ENCODE peak calls at places on chromosomes 1 and 21, in six cellular contexts. One of them, this sample, is unnamed.
A peak's percentile ranks its signal among the peaks of the same experiment; 100 is the strongest.

GRCh38 chr1:222288056-222288455 is 259.8 kb downstream of the HHIPL2 start:
- DNase-seq in HCT116: peak; percentile 21
- DNase-seq in fibroblast of lung: no peak
- DNase-seq in GM23338: no peak
- DNase-seq in SK-N-SH: no peak
- DNase-seq in PC-3: peak; percentile 94
- DNase-seq in this sample: peak; percentile 87

GRCh38 chr1:245752551-245752950 is 597.8 kb downstream of the KIF26B start:
- DNase-seq in HCT116: no peak
- DNase-seq in fibroblast of lung: no peak
- DNase-seq in GM23338: no peak
- DNase-seq in SK-N-SH: no peak
- DNase-seq in PC-3: no peak
- DNase-seq in this sample: no peak

GRCh38 chr1:112998592-112999235 is 42.7 kb upstream of the SLC16A1 start:
- DNase-seq in HCT116: no peak
- DNase-seq in fibroblast of lung: peak; percentile 82
- DNase-seq in GM23338: no peak
- DNase-seq in SK-N-SH: peak; percentile 21
- DNase-seq in PC-3: no peak
- DNase-seq in this sample: peak; percentile 4

GRCh38 chr1:198330982-198331620 is 174.3 kb downstream of the NEK7 start:
- DNase-seq in HCT116: no peak
- DNase-seq in fibroblast of lung: peak; percentile 41
- DNase-seq in GM23338: peak; percentile 13
- DNase-seq in SK-N-SH: no peak
- DNase-seq in PC-3: no peak
- DNase-seq in this sample: no peak

GRCh38 chr1:30933874-30934252 is 25.3 kb upstream of the SDC3 start:
- DNase-seq in HCT116: no peak
- DNase-seq in fibroblast of lung: peak; percentile 76
- DNase-seq in GM23338: peak; percentile 25
- DNase-seq in SK-N-SH: no peak
- DNase-seq in PC-3: peak; percentile 64
- DNase-seq in this sample: no peak

GRCh38 chr1:24896596-24897262 is 33.3 kb downstream of the RUNX3 start:
- DNase-seq in HCT116: no peak
- DNase-seq in fibroblast of lung: no peak
- DNase-seq in GM23338: no peak
- DNase-seq in SK-N-SH: no peak
- DNase-seq in PC-3: no peak
- DNase-seq in this sample: no peak

GRCh38 chr21:14862794-14863720 is 201.7 kb downstream of the NRIP1 start:
- DNase-seq in HCT116: no peak
- DNase-seq in fibroblast of lung: no peak
- DNase-seq in GM23338: peak; percentile 58
- DNase-seq in SK-N-SH: no peak
- DNase-seq in PC-3: peak; percentile 49
- DNase-seq in this sample: no peak

GRCh38 chr21:34908424-34909055 is 140.6 kb downstream of the RUNX1 start:
- DNase-seq in HCT116: no peak
- DNase-seq in fibroblast of lung: no peak
- DNase-seq in GM23338: no peak
- DNase-seq in SK-N-SH: no peak
- DNase-seq in PC-3: peak; percentile 72
- DNase-seq in this sample: peak; percentile 82

GRCh38 chr1:150555971-150556865 is 7.0 kb downstream of the ADAMTSL4 start:
- DNase-seq in HCT116: no peak
- DNase-seq in fibroblast of lung: no peak
- DNase-seq in GM23338: no peak
- DNase-seq in SK-N-SH: no peak
- DNase-seq in PC-3: no peak
- DNase-seq in this sample: no peak

GRCh38 chr1:13699936-13700520 is at the start of gene PRDM2:
- DNase-seq in HCT116: no peak
- DNase-seq in fibroblast of lung: peak; percentile 44
- DNase-seq in GM23338: peak; percentile 55
- DNase-seq in SK-N-SH: peak; percentile 88
- DNase-seq in PC-3: peak; percentile 31
- DNase-seq in this sample: no peak

GRCh38 chr1:30702823-30703222 is 20.6 kb downstream of the MATN1 start:
- DNase-seq in HCT116: no peak
- DNase-seq in fibroblast of lung: no peak
- DNase-seq in GM23338: no peak
- DNase-seq in SK-N-SH: no peak
- DNase-seq in PC-3: no peak
- DNase-seq in this sample: no peak

GRCh38 chr1:102853701-102854187 is 254.6 kb downstream of the COL11A1 start:
- DNase-seq in HCT116: no peak
- DNase-seq in fibroblast of lung: no peak
- DNase-seq in GM23338: no peak
- DNase-seq in SK-N-SH: no peak
- DNase-seq in PC-3: no peak
- DNase-seq in this sample: no peak

GRCh38 chr1:178781549-178781948 is 56.5 kb downstream of the RALGPS2 start:
- DNase-seq in HCT116: no peak
- DNase-seq in fibroblast of lung: no peak
- DNase-seq in GM23338: no peak
- DNase-seq in SK-N-SH: no peak
- DNase-seq in PC-3: no peak
- DNase-seq in this sample: no peak

GRCh38 chr21:36647279-36648093 is 51.4 kb upstream of the SIM2 start:
- DNase-seq in HCT116: no peak
- DNase-seq in fibroblast of lung: peak; percentile 76
- DNase-seq in GM23338: peak; percentile 73
- DNase-seq in SK-N-SH: no peak
- DNase-seq in PC-3: peak; percentile 89
- DNase-seq in this sample: peak; percentile 50

GRCh38 chr1:247291835-247292561 is 36.1 kb downstream of the VN1R5 start:
- DNase-seq in HCT116: no peak
- DNase-seq in fibroblast of lung: no peak
- DNase-seq in GM23338: no peak
- DNase-seq in SK-N-SH: no peak
- DNase-seq in PC-3: no peak
- DNase-seq in this sample: no peak

GRCh38 chr21:35737899-35738341 is 322.4 kb downstream of the SETD4 start:
- DNase-seq in HCT116: no peak
- DNase-seq in fibroblast of lung: peak; percentile 69
- DNase-seq in GM23338: no peak
- DNase-seq in SK-N-SH: no peak
- DNase-seq in PC-3: no peak
- DNase-seq in this sample: no peak

GRCh38 chr1:204143276-204144041 is 8.4 kb downstream of the ETNK2 start:
- DNase-seq in HCT116: no peak
- DNase-seq in fibroblast of lung: no peak
- DNase-seq in GM23338: no peak
- DNase-seq in SK-N-SH: no peak
- DNase-seq in PC-3: no peak
- DNase-seq in this sample: no peak

GRCh38 chr21:43688906-43689305 is 29.5 kb downstream of the RRP1B start:
- DNase-seq in HCT116: no peak
- DNase-seq in fibroblast of lung: no peak
- DNase-seq in GM23338: no peak
- DNase-seq in SK-N-SH: no peak
- DNase-seq in PC-3: no peak
- DNase-seq in this sample: no peak

GRCh38 chr1:147246044-147246690 is 3.7 kb downstream of the CHD1L start:
- DNase-seq in HCT116: no peak
- DNase-seq in fibroblast of lung: no peak
- DNase-seq in GM23338: no peak
- DNase-seq in SK-N-SH: no peak
- DNase-seq in PC-3: no peak
- DNase-seq in this sample: no peak

GRCh38 chr1:235145639-235146038 is 15.4 kb downstream of the RBM34 start:
- DNase-seq in HCT116: no peak
- DNase-seq in fibroblast of lung: no peak
- DNase-seq in GM23338: no peak
- DNase-seq in SK-N-SH: no peak
- DNase-seq in PC-3: no peak
- DNase-seq in this sample: no peak

GRCh38 chr1:235147269-235147668 is 13.8 kb downstream of the RBM34 start:
- DNase-seq in HCT116: no peak
- DNase-seq in fibroblast of lung: no peak
- DNase-seq in GM23338: no peak
- DNase-seq in SK-N-SH: no peak
- DNase-seq in PC-3: no peak
- DNase-seq in this sample: no peak

GRCh38 chr1:235139315-235139714 is 10.7 kb upstream of the TOMM20 start:
- DNase-seq in HCT116: no peak
- DNase-seq in fibroblast of lung: no peak
- DNase-seq in GM23338: no peak
- DNase-seq in SK-N-SH: no peak
- DNase-seq in PC-3: no peak
- DNase-seq in this sample: no peak

GRCh38 chr1:235138821-235139220 is 10.2 kb upstream of the TOMM20 start:
- DNase-seq in HCT116: no peak
- DNase-seq in fibroblast of lung: no peak
- DNase-seq in GM23338: no peak
- DNase-seq in SK-N-SH: no peak
- DNase-seq in PC-3: no peak
- DNase-seq in this sample: no peak

DNA sequence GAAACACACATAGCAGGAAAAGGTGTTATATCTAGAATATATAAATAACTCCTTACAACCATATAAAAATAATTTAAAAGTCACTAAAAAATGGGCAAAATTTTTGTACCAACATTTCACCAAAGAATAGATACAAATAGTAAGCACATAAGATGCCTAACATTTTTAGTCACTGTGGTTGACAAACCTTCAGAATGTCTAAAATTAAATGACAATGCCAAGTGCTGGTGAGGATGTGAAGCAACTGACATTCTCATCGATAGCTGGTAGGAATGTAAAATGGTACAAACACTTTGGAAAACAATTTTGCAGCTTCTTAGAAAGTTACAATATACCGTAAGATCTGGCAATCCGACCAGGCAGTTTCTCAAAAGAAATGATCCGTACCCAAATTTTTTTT is 14.4 kb upstream of the TOMM20 start:
- DNase-seq in HCT116: no peak
- DNase-seq in fibroblast of lung: no peak
- DNase-seq in GM23338: no peak
- DNase-seq in SK-N-SH: no peak
- DNase-seq in PC-3: no peak
- DNase-seq in this sample: no peak
- H3K79me2 ChIP-seq in HCT116: peaks cover 40% of the 10 kb centered on the region
- H3K79me2 ChIP-seq in fibroblast of lung: no peaks in the 10 kb centered on the region
- H3K79me2 ChIP-seq in GM23338: peaks cover 59% of the 10 kb centered on the region
- H3K79me2 ChIP-seq in SK-N-SH: peaks cover 33% of the 10 kb centered on the region
- H3K79me2 ChIP-seq in PC-3: no peaks in the 10 kb centered on the region
- H3K79me2 ChIP-seq in this sample: no peaks in the 10 kb centered on the region

DNA sequence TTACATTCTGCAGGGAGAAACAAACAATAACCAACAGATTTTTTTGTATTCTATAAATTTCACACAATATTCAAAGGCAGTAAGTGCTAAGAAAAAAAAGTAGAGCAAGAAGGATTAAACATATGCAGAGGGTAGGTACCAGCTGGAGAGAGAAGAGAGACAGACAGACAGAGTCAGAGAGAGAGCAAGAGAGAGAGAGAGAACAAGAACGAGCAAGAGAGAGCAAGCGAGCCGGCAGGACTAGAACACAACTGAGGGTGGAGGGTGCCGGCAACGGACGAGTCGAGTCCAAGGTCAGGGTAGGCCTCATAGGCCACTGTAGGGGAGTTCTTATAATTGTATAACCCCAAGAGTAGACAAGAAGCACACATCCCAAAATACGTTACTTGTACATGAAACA is 97.1 kb downstream of the RERE start:
- DNase-seq in HCT116: no peak
- DNase-seq in fibroblast of lung: no peak
- DNase-seq in GM23338: no peak
- DNase-seq in SK-N-SH: no peak
- DNase-seq in PC-3: no peak
- DNase-seq in this sample: no peak
- H3K79me2 ChIP-seq in HCT116: peaks cover 10% of the 10 kb centered on the region
- H3K79me2 ChIP-seq in fibroblast of lung: no peaks in the 10 kb centered on the region
- H3K79me2 ChIP-seq in GM23338: peaks cover 91% of the 10 kb centered on the region
- H3K79me2 ChIP-seq in SK-N-SH: peaks cover 6% of the 10 kb centered on the region
- H3K79me2 ChIP-seq in PC-3: no peaks in the 10 kb centered on the region
- H3K79me2 ChIP-seq in this sample: no peaks in the 10 kb centered on the region

GRCh38 chr1:81834268-81834667 is 33.5 kb downstream of the ADGRL2 start:
- DNase-seq in HCT116: no peak
- DNase-seq in fibroblast of lung: peak; percentile 74
- DNase-seq in GM23338: no peak
- DNase-seq in SK-N-SH: no peak
- DNase-seq in PC-3: no peak
- DNase-seq in this sample: no peak

GRCh38 chr1:81836007-81836626 is 35.4 kb downstream of the ADGRL2 start:
- DNase-seq in HCT116: no peak
- DNase-seq in fibroblast of lung: peak; percentile 4
- DNase-seq in GM23338: no peak
- DNase-seq in SK-N-SH: no peak
- DNase-seq in PC-3: no peak
- DNase-seq in this sample: no peak

GRCh38 chr1:81834921-81835698 is 34.4 kb downstream of the ADGRL2 start:
- DNase-seq in HCT116: no peak
- DNase-seq in fibroblast of lung: peak; percentile 76
- DNase-seq in GM23338: no peak
- DNase-seq in SK-N-SH: no peak
- DNase-seq in PC-3: no peak
- DNase-seq in this sample: no peak

GRCh38 chr1:81832573-81832972 is 31.8 kb downstream of the ADGRL2 start:
- DNase-seq in HCT116: no peak
- DNase-seq in fibroblast of lung: peak; percentile 87
- DNase-seq in GM23338: peak; percentile 44
- DNase-seq in SK-N-SH: no peak
- DNase-seq in PC-3: no peak
- DNase-seq in this sample: no peak

GRCh38 chr1:81833722-81834121 is 33.0 kb downstream of the ADGRL2 start:
- DNase-seq in HCT116: no peak
- DNase-seq in fibroblast of lung: peak; percentile 83
- DNase-seq in GM23338: no peak
- DNase-seq in SK-N-SH: no peak
- DNase-seq in PC-3: no peak
- DNase-seq in this sample: no peak
- H3K79me2 ChIP-seq in HCT116: no peaks in the 10 kb centered on the region
- H3K79me2 ChIP-seq in fibroblast of lung: peaks cover 34% of the 10 kb centered on the region
- H3K79me2 ChIP-seq in GM23338: peaks cover 98% of the 10 kb centered on the region
- H3K79me2 ChIP-seq in SK-N-SH: peaks cover 89% of the 10 kb centered on the region
- H3K79me2 ChIP-seq in PC-3: no peaks in the 10 kb centered on the region
- H3K79me2 ChIP-seq in this sample: peaks cover 5% of the 10 kb centered on the region

GRCh38 chr1:91221017-91221416 is 183.6 kb downstream of the HFM1 start:
- DNase-seq in HCT116: no peak
- DNase-seq in fibroblast of lung: no peak
- DNase-seq in GM23338: peak; percentile 24
- DNase-seq in SK-N-SH: no peak
- DNase-seq in PC-3: no peak
- DNase-seq in this sample: no peak

GRCh38 chr1:91226741-91227140 is 177.9 kb downstream of the HFM1 start:
- DNase-seq in HCT116: no peak
- DNase-seq in fibroblast of lung: no peak
- DNase-seq in GM23338: peak; percentile 40
- DNase-seq in SK-N-SH: no peak
- DNase-seq in PC-3: peak; percentile 70
- DNase-seq in this sample: no peak

DNA sequence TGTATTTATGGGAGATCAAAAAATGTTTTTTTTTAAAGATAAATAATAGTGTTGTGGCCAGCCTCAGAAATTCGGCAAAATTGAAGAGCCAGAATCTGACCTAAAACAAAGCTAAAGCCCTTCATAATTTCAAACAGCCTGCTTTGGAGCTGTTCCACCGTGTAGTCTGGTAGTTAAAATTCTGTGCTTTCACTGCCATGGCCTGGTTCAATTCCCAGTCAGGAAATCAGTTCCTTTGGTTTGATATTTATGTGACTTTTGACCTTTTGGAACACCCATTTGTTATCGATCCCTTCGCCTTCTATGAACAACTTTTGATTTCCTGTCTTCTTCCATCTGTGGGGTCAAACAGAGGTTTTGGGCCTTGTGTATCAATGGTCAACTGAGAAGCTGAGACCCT is 179.8 kb downstream of the HFM1 start:
- DNase-seq in HCT116: no peak
- DNase-seq in fibroblast of lung: no peak
- DNase-seq in GM23338: no peak
- DNase-seq in SK-N-SH: no peak
- DNase-seq in PC-3: no peak
- DNase-seq in this sample: no peak
- H3K79me2 ChIP-seq in HCT116: no peaks in the 10 kb centered on the region
- H3K79me2 ChIP-seq in fibroblast of lung: no peaks in the 10 kb centered on the region
- H3K79me2 ChIP-seq in GM23338: no peaks in the 10 kb centered on the region
- H3K79me2 ChIP-seq in SK-N-SH: no peaks in the 10 kb centered on the region
- H3K79me2 ChIP-seq in PC-3: no peaks in the 10 kb centered on the region
- H3K79me2 ChIP-seq in this sample: no peaks in the 10 kb centered on the region